ENCODE peak calls at places on chromosomes 4 and X, in ten cellular contexts. L is IMR-90; I is lower lobe of right lung; R is sigmoid colon; J is heart left ventricle; W is transverse colon; G is CD8-positive, alpha-beta T cell; H is colonic mucosa; V is tibial artery; Z is uterus. T is an unnamed sample. For H3K9me3, the result is how much of the 10 kb centered on the place peaks cover.

GRCh38 chr4:1116837-1117236 is 3.5 kb upstream of the RNF212 start:
- DNase-seq in L (no peak), I (no peak), R (no peak), J (no peak), W (no peak), G (no peak), H (no peak), V (no peak), Z (no peak), T (no peak)

GRCh38 chr4:1174941-1175634 is 2.7 kb upstream of the SPON2 start:
- DNase-seq in L (no peak), I (no peak), R (peak), J (no peak), W (no peak), G (no peak), H (no peak), V (peak), Z (no peak), T (no peak)

GRCh38 chrX:70422886-70423336 is at the start of gene GDPD2:
- DNase-seq in L (no peak), I (no peak), R (no peak), J (no peak), W (peak), G (no peak), H (peak), V (no peak), Z (no peak), T (no peak)

GRCh38 chr4:186852078-186852420 is 128.4 kb upstream of the FAT1 start:
- DNase-seq in L (no peak), I (no peak), R (no peak), J (no peak), W (no peak), G (no peak), H (peak), V (no peak), Z (no peak), T (no peak)

GRCh38 chr4:38894340-38894982 is 26.9 kb downstream of the FAM114A1 start:
- DNase-seq in L (peak), I (no peak), R (no peak), J (no peak), W (no peak), G (no peak), H (no peak), V (no peak), Z (no peak), T (no peak)

GRCh38 chr4:118881512-118882146 is 7.0 kb upstream of the SYNPO2 start:
- DNase-seq in L (no peak), I (no peak), R (no peak), J (no peak), W (no peak), G (no peak), H (no peak), V (no peak), Z (no peak), T (no peak)

GRCh38 chr4:57104706-57105560 is 5.3 kb downstream of the IGFBP7 start:
- DNase-seq in L (peak), I (no peak), R (no peak), J (no peak), W (no peak), G (no peak), H (no peak), V (no peak), Z (no peak), T (no peak)

GRCh38 chr4:186326391-186326790 is 60.4 kb downstream of the F11 start:
- DNase-seq in L (peak), I (no peak), R (no peak), J (no peak), W (peak), G (no peak), H (no peak), V (no peak), Z (no peak), T (no peak)

GRCh38 chr4:161937151-161937550 is 226.6 kb downstream of the FSTL5 start:
- DNase-seq in L (no peak), I (no peak), R (no peak), J (no peak), W (no peak), G (no peak), H (no peak), V (no peak), Z (no peak), T (no peak)

GRCh38 chr4:161931089-161931488 is 232.7 kb downstream of the FSTL5 start:
- DNase-seq in L (no peak), I (no peak), R (no peak), J (no peak), W (no peak), G (no peak), H (no peak), V (no peak), Z (no peak), T (no peak)

GRCh38 chr4:161937596-161937995 is 226.2 kb downstream of the FSTL5 start:
- DNase-seq in L (no peak), I (no peak), R (no peak), J (no peak), W (no peak), G (no peak), H (no peak), V (no peak), Z (no peak), T (no peak)

GRCh38 chr4:161936625-161937133 is 227.1 kb downstream of the FSTL5 start:
- DNase-seq in L (peak), I (no peak), R (no peak), J (no peak), W (no peak), G (no peak), H (no peak), V (no peak), Z (no peak), T (no peak)
- H3K27ac ChIP-seq in L (no peak), I (no peak), R (no peak), J (no peak), W (no peak), G (no peak), H (no peak), V (no peak), Z (no peak), T (no peak)

GRCh38 chr4:76723916-76724315 is 174.0 kb downstream of the SOWAHB start:
- DNase-seq in L (peak), I (no peak), R (no peak), J (no peak), W (no peak), G (no peak), H (no peak), V (no peak), Z (no peak), T (no peak)

GRCh38 chr4:76726631-76727030 is 171.3 kb downstream of the SOWAHB start:
- DNase-seq in L (no peak), I (no peak), R (no peak), J (no peak), W (no peak), G (no peak), H (no peak), V (no peak), Z (no peak), T (no peak)

GRCh38 chr4:76725039-76725438 is 172.9 kb downstream of the SOWAHB start:
- DNase-seq in L (no peak), I (no peak), R (no peak), J (no peak), W (no peak), G (no peak), H (no peak), V (no peak), Z (no peak), T (no peak)

GRCh38 chr4:76726141-76726540 is 171.8 kb downstream of the SOWAHB start:
- DNase-seq in L (peak), I (no peak), R (no peak), J (no peak), W (no peak), G (no peak), H (no peak), V (no peak), Z (no peak), T (no peak)

DNA sequence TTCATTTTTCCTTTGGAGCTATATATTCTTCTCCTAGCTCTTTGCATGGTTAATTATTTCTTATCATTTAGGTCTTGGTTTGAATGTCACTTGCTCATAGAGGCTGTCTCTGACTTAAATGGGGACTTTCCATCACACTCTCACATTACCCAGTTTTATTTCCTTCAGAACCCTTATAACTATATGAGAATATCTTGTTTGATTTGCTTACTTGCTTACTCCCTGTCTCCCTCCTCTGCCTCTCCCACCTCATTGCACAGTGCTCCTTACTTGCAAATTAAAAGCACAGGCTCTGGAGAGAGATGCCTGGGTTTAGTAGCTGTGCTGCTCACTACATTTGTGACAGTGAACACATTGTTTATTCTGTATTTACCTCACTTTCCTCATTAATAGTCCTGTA is 174.6 kb downstream of the SOWAHB start:
- DNase-seq in L (peak), I (no peak), R (no peak), J (no peak), W (no peak), G (no peak), H (no peak), V (no peak), Z (no peak), T (no peak)
- TF ChIP-seq CTCF in L (peak), I (no peak), R (no peak), J (no peak), W (no peak), G (no peak), H (no peak), V (no peak), Z (no peak), T (no peak)

GRCh38 chr4:7584760-7585159 is 150.0 kb upstream of the PSAPL1 start:
- DNase-seq in L (no peak), I (no peak), R (no peak), J (no peak), W (no peak), G (no peak), H (no peak), V (no peak), Z (no peak), T (no peak)
- H3K9me3 ChIP-seq in L (under half), I (under half), R (under half), J (under half), W (under half), G (under half), H (under half), V (under half), Z (under half), T (under half)

GRCh38 chr4:184287697-184288255 is 70.1 kb upstream of the ENPP6 start:
- DNase-seq in L (peak), I (peak), R (no peak), J (no peak), W (peak), G (peak), H (peak), V (no peak), Z (no peak), T (no peak)
- H3K27ac ChIP-seq in L (no peak), I (peak), R (no peak), J (no peak), W (peak), G (no peak), H (peak), V (no peak), Z (no peak), T (peak)

GRCh38 chrX:152072236-152072635 is 66.1 kb downstream of the MAGEA10 start:
- DNase-seq in L (peak), I (no peak), R (no peak), J (no peak), W (no peak), G (no peak), H (no peak), V (no peak), Z (no peak), T (no peak)
- TF ChIP-seq CTCF in L (no peak), I (no peak), R (no peak), J (no peak), W (no peak), G (no peak), H (no peak), V (no peak), Z (no peak), T (no peak)

DNA sequence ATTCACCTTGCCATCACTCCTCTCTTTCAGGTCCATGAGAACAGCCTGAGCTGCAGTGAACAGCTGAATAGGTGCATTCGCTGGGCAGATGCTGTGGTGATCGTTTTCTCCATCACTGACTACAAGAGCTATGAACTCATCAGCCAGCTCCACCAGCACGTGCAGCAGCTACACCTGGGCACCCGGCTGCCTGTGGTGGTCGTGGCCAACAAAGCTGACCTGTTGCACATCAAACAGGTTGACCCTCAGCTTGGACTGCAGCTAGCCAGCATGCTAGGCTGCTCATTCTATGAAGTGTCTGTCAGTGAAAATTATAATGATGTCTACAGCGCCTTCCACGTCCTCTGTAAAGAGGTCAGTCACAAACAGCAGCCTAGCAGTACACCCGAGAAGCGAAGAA is 3.2 kb downstream of the RASL11B start:
- DNase-seq in L (no peak), I (no peak), R (no peak), J (no peak), W (no peak), G (no peak), H (no peak), V (no peak), Z (no peak), T (no peak)
- H3K9me3 ChIP-seq in L (under half), I (under half), R (under half), J (under half), W (under half), G (under half), H (under half), V (under half), Z (under half), T (under half)

GRCh38 chrX:107716045-107716684 is 59.4 kb downstream of the TSC22D3 start:
- DNase-seq in L (peak), I (peak), R (no peak), J (peak), W (peak), G (peak), H (no peak), V (peak), Z (peak), T (no peak)
- H3K27ac ChIP-seq in L (peak), I (peak), R (peak), J (peak), W (peak), G (peak), H (peak), V (peak), Z (peak), T (peak)